ENCODE peak calls at places on chromosomes 4 and X, in eight cellular contexts. S is right atrium auricular region, X is right lobe of liver, M is K562, K is sigmoid colon, O is GM23338, C is IMR-90, J is neuronal stem cell. Y is an unnamed sample. For H3K4me1, the result is how much of the 10 kb centered on the place peaks cover.

GRCh38 chr4:175109933-175110332 is 191.8 kb downstream of the ADAM29 start:
- DNase-seq in J (no peak), M (no peak), S (no peak), O (peak), C (no peak), X (no peak), K (peak), Y (no peak)

GRCh38 chrX:69365349-69365748 is 138.8 kb upstream of the NALF2 start:
- DNase-seq in S (no peak), O (no peak), C (no peak), X (no peak), M (no peak), J (no peak), K (no peak), Y (no peak)

GRCh38 chrX:53071604-53072417 is 10.4 kb upstream of the TSPYL2 start:
- DNase-seq in O (peak), C (peak), M (peak), S (peak), X (peak), J (no peak), K (peak), Y (peak)

GRCh38 chr4:25030283-25031076 is at the start of gene LGI2:
- DNase-seq in M (peak), C (no peak), S (no peak), X (peak), O (peak), K (peak), J (peak), Y (peak)

GRCh38 chr4:14196141-14196540 is 568.6 kb upstream of the BOD1L1 start:
- DNase-seq in C (peak), K (no peak), M (no peak), X (no peak), J (peak), S (no peak), O (peak), Y (peak)

GRCh38 chrX:144388738-144389137 is 504.9 kb downstream of the UBE2NL start:
- DNase-seq in M (no peak), J (no peak), X (no peak), C (no peak), O (no peak), K (no peak), S (no peak), Y (no peak)

GRCh38 chrX:5681159-5681558 is 547.5 kb downstream of the NLGN4X start:
- DNase-seq in C (no peak), O (peak), K (no peak), X (no peak), J (no peak), S (no peak), M (no peak), Y (no peak)

GRCh38 chr4:119682080-119682479 is 53.5 kb upstream of the PDE5A start:
- DNase-seq in C (peak), M (no peak), O (no peak), X (no peak), S (no peak), J (no peak), K (no peak), Y (no peak)

GRCh38 chrX:39953879-39954278 is 143.9 kb downstream of the BCOR start:
- DNase-seq in M (peak), S (no peak), J (no peak), C (peak), K (peak), X (peak), O (no peak), Y (peak)

GRCh38 chrX:34612036-34612435 is 45.0 kb downstream of the TMEM47 start:
- DNase-seq in X (no peak), M (no peak), K (no peak), J (no peak), S (no peak), O (no peak), C (no peak), Y (no peak)

GRCh38 chr4:61336488-61336887 is 136.4 kb downstream of the ADGRL3 start:
- DNase-seq in J (no peak), K (no peak), C (no peak), M (no peak), O (peak), X (no peak), S (no peak), Y (no peak)

GRCh38 chrX:105451426-105451825 is 230.9 kb upstream of the TEX13A start:
- DNase-seq in M (no peak), S (no peak), X (no peak), K (no peak), O (no peak), J (no peak), C (peak), Y (no peak)

GRCh38 chr4:138919094-138919936 is 96.3 kb upstream of the NOCT start:
- DNase-seq in S (peak), X (peak), O (peak), C (peak), M (peak), J (peak), K (peak), Y (peak)

GRCh38 chr4:45831692-45832091 is 292.2 kb downstream of the GABRG1 start:
- DNase-seq in C (no peak), O (no peak), M (no peak), J (no peak), K (no peak), S (no peak), X (no peak), Y (no peak)

GRCh38 chr4:30903493-30903892 is 183.3 kb downstream of the PCDH7 start:
- DNase-seq in O (no peak), J (no peak), K (no peak), S (no peak), C (peak), M (no peak), X (no peak), Y (no peak)

GRCh38 chr4:76896731-76897521 is 1.0 kb downstream of the SOWAHB start:
- DNase-seq in X (peak), C (peak), K (no peak), M (no peak), J (peak), O (peak), S (no peak), Y (peak)

GRCh38 chrX:151722241-151722846 is 6.5 kb downstream of the FATE1 start:
- DNase-seq in K (peak), S (no peak), C (no peak), M (peak), O (peak), X (no peak), J (peak), Y (peak)

GRCh38 chr4:132513491-132513890 is 635.6 kb upstream of the PCDH10 start:
- DNase-seq in S (no peak), J (no peak), C (no peak), X (no peak), O (peak), K (no peak), M (no peak), Y (no peak)

GRCh38 chr4:186266699-186267467 is 894 bp downstream of the F11 start:
- DNase-seq in C (peak), S (no peak), X (peak), M (no peak), J (peak), O (peak), K (no peak), Y (no peak)

GRCh38 chr4:175440776-175441175 is 371.3 kb downstream of the GPM6A start:
- DNase-seq in C (no peak), S (no peak), K (no peak), X (no peak), M (no peak), O (no peak), J (no peak), Y (no peak)

GRCh38 chr4:151948351-151949016 is 187.7 kb upstream of the GATB start:
- DNase-seq in C (peak), O (no peak), X (no peak), S (no peak), J (no peak), K (no peak), M (no peak), Y (no peak)

GRCh38 chrX:37701588-37701987 is 16.0 kb downstream of the XK start:
- DNase-seq in O (peak), X (no peak), C (no peak), S (no peak), J (no peak), M (no peak), K (no peak), Y (no peak)

GRCh38 chrX:150293311-150294013 is 69.7 kb upstream of the MAMLD1 start:
- DNase-seq in S (no peak), X (no peak), O (no peak), C (no peak), J (no peak), M (no peak), K (no peak), Y (no peak)

GRCh38 chr4:83212041-83212851 is 72.4 kb downstream of the COQ2 start:
- DNase-seq in K (no peak), O (no peak), S (no peak), M (no peak), C (no peak), J (no peak), X (no peak), Y (no peak)

GRCh38 chr4:55768291-55768690 is 51.3 kb upstream of the EXOC1L start:
- DNase-seq in K (no peak), J (peak), S (no peak), O (peak), C (peak), X (no peak), M (no peak), Y (no peak)

GRCh38 chrX:13152511-13152868 is 108.1 kb upstream of the FAM9C start:
- DNase-seq in S (no peak), J (no peak), O (peak), X (no peak), K (no peak), C (no peak), M (no peak), Y (no peak)

GRCh38 chrX:119605739-119606507 is at the start of gene NKRF:
- DNase-seq in K (peak), S (peak), X (peak), M (peak), C (peak), J (peak), O (peak), Y (peak)

GRCh38 chrX:25048176-25048575 is 32.4 kb upstream of the ARX start:
- DNase-seq in J (no peak), S (no peak), K (no peak), C (no peak), M (no peak), X (no peak), O (no peak), Y (no peak)

GRCh38 chr4:115781528-115782146 is 668.2 kb upstream of the NDST4 start:
- DNase-seq in K (no peak), M (no peak), S (no peak), C (no peak), O (no peak), J (no peak), X (no peak), Y (no peak)

GRCh38 chr4:75248770-75249467 is 265.3 kb downstream of the RCHY1 start:
- DNase-seq in C (no peak), X (no peak), J (no peak), K (no peak), O (no peak), S (no peak), M (no peak), Y (no peak)

GRCh38 chr4:48722509-48723446 is 57.3 kb downstream of the FRYL start:
- DNase-seq in O (no peak), X (no peak), K (no peak), M (no peak), J (no peak), C (peak), S (no peak), Y (no peak)

GRCh38 chrX:112651766-112652165 is 28.0 kb downstream of the LHFPL1 start:
- DNase-seq in O (no peak), J (no peak), M (no peak), C (peak), S (no peak), X (no peak), K (no peak), Y (no peak)

GRCh38 chr4:154566639-154567204 is 3.9 kb downstream of the FGB start:
- DNase-seq in M (no peak), J (no peak), X (no peak), K (no peak), C (peak), O (no peak), S (no peak), Y (no peak)

GRCh38 chrX:138745215-138745614 is 33.7 kb upstream of the FGF13 start:
- DNase-seq in O (peak), J (peak), M (peak), S (no peak), X (no peak), K (no peak), C (peak), Y (no peak)

GRCh38 chr4:16916719-16917337 is 18.4 kb upstream of the LDB2 start:
- DNase-seq in J (no peak), C (no peak), O (peak), M (peak), K (no peak), X (peak), S (no peak), Y (peak)

GRCh38 chr4:1044469-1045192 is 33.2 kb downstream of the FGFRL1 start:
- DNase-seq in M (no peak), K (peak), J (no peak), S (no peak), O (no peak), C (no peak), X (peak), Y (peak)

GRCh38 chr4:153248641-153249198 is 44.5 kb downstream of the TRIM2 start:
- DNase-seq in J (no peak), M (no peak), X (no peak), O (no peak), C (no peak), K (no peak), S (no peak), Y (peak)

GRCh38 chr4:37928896-37929537 is 31.2 kb upstream of the PTTG2 start:
- DNase-seq in K (no peak), C (no peak), X (no peak), O (no peak), M (no peak), J (no peak), S (no peak), Y (no peak)

GRCh38 chr4:132266374-132266773 is 882.7 kb upstream of the PCDH10 start:
- DNase-seq in J (no peak), C (no peak), X (no peak), M (no peak), K (no peak), S (no peak), O (no peak), Y (no peak)

GRCh38 chr4:186621959-186622553 is 66.7 kb upstream of the MTNR1A start:
- DNase-seq in X (no peak), C (peak), M (no peak), S (no peak), O (no peak), K (no peak), J (no peak), Y (no peak)

GRCh38 chr4:68346461-68346860 is 3.4 kb downstream of the YTHDC1 start:
- DNase-seq in M (no peak), K (no peak), J (no peak), C (no peak), S (no peak), O (no peak), X (no peak), Y (no peak)

GRCh38 chr4:68342139-68342538 is 7.8 kb downstream of the YTHDC1 start:
- DNase-seq in O (peak), K (no peak), J (no peak), C (peak), M (no peak), X (no peak), S (no peak), Y (no peak)

GRCh38 chr4:68347845-68348244 is 2.0 kb downstream of the YTHDC1 start:
- DNase-seq in O (no peak), S (no peak), J (no peak), K (no peak), X (no peak), M (no peak), C (no peak), Y (no peak)

GRCh38 chr4:68344049-68344448 is 5.8 kb downstream of the YTHDC1 start:
- DNase-seq in M (no peak), J (no peak), X (no peak), O (no peak), S (no peak), K (no peak), C (no peak), Y (no peak)

DNA sequence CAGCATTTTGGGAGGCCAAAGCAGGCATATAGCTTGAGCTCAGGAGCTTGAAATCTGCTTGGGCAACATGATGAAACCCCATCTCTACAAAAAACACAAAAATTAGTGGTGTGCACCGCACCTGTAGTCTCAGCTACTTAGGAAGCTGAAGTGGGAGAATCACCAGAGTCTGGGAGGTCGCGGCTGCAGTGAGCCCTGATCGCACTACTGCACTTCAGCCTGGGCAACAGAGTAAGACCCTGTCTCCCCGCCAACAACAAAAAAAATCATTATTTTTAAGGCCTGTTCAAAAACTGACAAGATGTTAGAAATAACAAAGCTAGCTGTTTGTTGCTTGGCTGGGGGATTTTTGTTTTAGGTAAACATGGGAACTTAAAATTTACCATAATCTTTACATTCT is 5.1 kb downstream of the YTHDC1 start:
- DNase-seq in J (no peak), C (no peak), K (no peak), O (no peak), M (no peak), X (no peak), S (no peak), Y (no peak)
- H3K4me1 ChIP-seq in J (under half), C (under half), K (half or more), O (half or more), M (under half), X (under half), S (under half), Y (half or more)

GRCh38 chr4:113560579-113560978 is 201.0 kb downstream of the CAMK2D start:
- DNase-seq in C (no peak), J (no peak), M (no peak), O (no peak), X (no peak), S (no peak), K (no peak), Y (no peak)

GRCh38 chr4:113559947-113560346 is 201.6 kb downstream of the CAMK2D start:
- DNase-seq in X (no peak), C (no peak), M (no peak), O (peak), K (no peak), S (no peak), J (no peak), Y (no peak)

GRCh38 chr4:113563691-113564378 is 197.7 kb downstream of the CAMK2D start:
- DNase-seq in C (no peak), K (no peak), J (no peak), S (no peak), O (no peak), X (no peak), M (no peak), Y (no peak)

GRCh38 chr4:113561092-113561491 is 200.4 kb downstream of the CAMK2D start:
- DNase-seq in C (no peak), M (no peak), K (no peak), S (no peak), J (no peak), O (no peak), X (no peak), Y (no peak)

DNA sequence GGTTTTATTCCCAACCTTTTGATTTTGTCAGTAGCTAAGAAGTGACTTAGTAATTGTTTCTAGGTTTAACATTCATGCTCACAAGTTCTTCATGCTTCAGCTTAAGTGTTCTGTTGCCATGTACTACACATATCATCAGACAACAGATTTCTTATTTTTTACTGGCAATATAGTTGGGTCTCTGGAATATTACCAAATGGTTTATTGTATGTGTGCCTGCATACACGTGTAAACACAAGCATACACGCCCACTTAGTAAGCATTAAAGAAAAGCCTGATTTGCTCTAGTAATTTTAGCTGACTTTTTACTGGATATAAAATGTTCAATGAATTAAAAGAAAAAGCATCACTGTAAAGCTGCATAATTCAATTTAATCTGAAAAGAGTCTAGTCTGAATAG is 199.8 kb downstream of the CAMK2D start:
- DNase-seq in C (no peak), O (no peak), M (no peak), J (no peak), X (no peak), S (no peak), K (no peak), Y (no peak)
- H3K4me1 ChIP-seq in C (under half), O (under half), M (under half), J (under half), X (under half), S (under half), K (under half), Y (under half)

DNA sequence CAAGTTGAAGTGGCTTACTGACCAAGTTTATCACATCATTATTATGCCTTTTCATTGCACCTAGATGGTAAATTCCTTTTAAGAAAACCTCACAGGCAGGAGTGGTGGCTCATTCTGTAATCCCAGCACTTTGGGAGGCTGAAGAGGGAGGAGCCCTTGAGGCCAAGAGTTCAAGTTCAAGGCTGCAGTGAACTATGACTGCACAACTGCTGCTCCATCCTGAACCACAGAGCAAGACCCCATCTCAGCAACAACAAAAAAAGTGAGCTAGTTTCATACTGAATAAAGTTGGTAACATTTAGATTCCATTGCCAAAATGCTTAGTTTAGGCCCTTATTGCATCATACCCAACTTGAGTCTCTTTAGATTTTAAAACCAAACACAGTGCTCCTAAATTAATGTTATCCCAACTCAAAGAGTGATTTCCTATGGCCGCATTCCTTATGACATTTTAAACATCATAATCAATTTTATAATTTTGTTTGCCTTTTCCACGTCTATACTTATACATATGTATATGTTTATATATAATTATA is 36.0 kb downstream of the PDS5A start:
- DNase-seq in K (no peak), X (no peak), S (no peak), C (no peak), J (no peak), M (no peak), O (no peak), Y (peak)
- H3K4me1 ChIP-seq in K (under half), X (under half), S (under half), C (under half), J (under half), M (under half), O (under half), Y (under half)

GRCh38 chr4:10101559-10102192 is 14.9 kb downstream of the WDR1 start:
- DNase-seq in X (no peak), M (no peak), C (no peak), K (peak), J (no peak), O (no peak), S (no peak), Y (no peak)
- H3K4me1 ChIP-seq in X (under half), M (under half), C (half or more), K (half or more), J (under half), O (under half), S (under half), Y (half or more)

GRCh38 chr4:140094701-140095420 is 59.1 kb downstream of the MAML3 start:
- DNase-seq in K (peak), M (no peak), C (peak), S (peak), J (no peak), X (peak), O (peak), Y (peak)
- H3K4me1 ChIP-seq in K (under half), M (under half), C (half or more), S (under half), J (under half), X (under half), O (under half), Y (under half)

DNA sequence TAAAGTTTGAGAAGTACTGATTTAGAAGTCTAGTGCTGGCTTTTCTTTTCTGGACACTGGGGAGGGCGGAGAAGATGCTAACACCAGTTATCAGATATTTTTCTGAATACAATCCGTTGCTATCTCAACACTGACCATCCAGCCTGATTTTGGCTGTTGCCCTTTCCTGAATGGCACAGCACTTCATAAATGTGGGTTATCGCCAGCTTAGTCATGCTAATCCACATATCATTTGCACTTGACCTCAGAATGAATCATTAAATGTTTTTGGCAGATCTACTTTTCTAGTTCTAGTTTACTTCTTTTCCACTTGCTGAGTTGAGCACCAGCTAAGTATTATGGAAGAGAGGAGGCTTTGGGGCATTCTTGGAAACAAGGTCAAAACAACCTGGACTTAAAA is 60.8 kb upstream of the ESX1 start:
- DNase-seq in M (no peak), C (peak), X (no peak), J (no peak), O (no peak), K (no peak), S (no peak), Y (no peak)
- H3K4me1 ChIP-seq in M (under half), C (under half), X (under half), J (under half), O (under half), K (under half), S (under half), Y (under half)

GRCh38 chrX:30504309-30504708 is 73.3 kb downstream of the TASL start:
- DNase-seq in K (no peak), J (peak), X (no peak), S (no peak), M (peak), O (peak), C (peak), Y (no peak)
- H3K4me1 ChIP-seq in K (under half), J (under half), X (under half), S (under half), M (under half), O (under half), C (under half), Y (under half)

Y was measured in heart left ventricle.